ENCODE peak calls at places on chromosome X, in six cellular contexts. One of them, this sample, is unnamed.

GRCh38 chrX:37986893-37987292 is 19.5 kb upstream of the SYTL5 start:
- DNase-seq in HepG2: peak; percentile 10
- DNase-seq in A549: no peak
- DNase-seq in K562: no peak
- DNase-seq in GM12878: no peak
- DNase-seq in endothelial cell of umbilical vein: peak; percentile 1
- DNase-seq in this sample: no peak

GRCh38 chrX:38375888-38376287 is 23.5 kb downstream of the OTC start:
- DNase-seq in GM12878: no peak
- DNase-seq in A549: peak; percentile 11
- DNase-seq in HepG2: no peak
- DNase-seq in endothelial cell of umbilical vein: peak; percentile 12
- DNase-seq in K562: peak; percentile 4
- DNase-seq in this sample: peak; percentile 38

GRCh38 chrX:115531818-115532403 is 29.1 kb upstream of the PLS3 start:
- DNase-seq in HepG2: no peak
- DNase-seq in A549: peak; percentile 15
- DNase-seq in endothelial cell of umbilical vein: peak; percentile 85
- DNase-seq in GM12878: no peak
- DNase-seq in K562: no peak
- DNase-seq in this sample: no peak

GRCh38 chrX:1249101-1249887 is 19.3 kb upstream of the CSF2RA start:
- DNase-seq in endothelial cell of umbilical vein: no peak
- DNase-seq in HepG2: peak; percentile 13
- DNase-seq in GM12878: peak; percentile 19
- DNase-seq in A549: peak; percentile 60
- DNase-seq in K562: no peak
- DNase-seq in this sample: peak; percentile 96

GRCh38 chrX:35617836-35618235 is 180.3 kb upstream of the MAGEB16 start:
- DNase-seq in HepG2: no peak
- DNase-seq in A549: no peak
- DNase-seq in K562: no peak
- DNase-seq in GM12878: no peak
- DNase-seq in endothelial cell of umbilical vein: no peak
- DNase-seq in this sample: no peak

GRCh38 chrX:16573781-16574180 is 76.2 kb upstream of the S100G start:
- DNase-seq in endothelial cell of umbilical vein: no peak
- DNase-seq in HepG2: no peak
- DNase-seq in GM12878: no peak
- DNase-seq in K562: no peak
- DNase-seq in A549: no peak
- DNase-seq in this sample: no peak

GRCh38 chrX:153622661-153623309 is 23.8 kb upstream of the CCNQ start:
- DNase-seq in A549: no peak
- DNase-seq in HepG2: peak; percentile 88
- DNase-seq in GM12878: no peak
- DNase-seq in K562: no peak
- DNase-seq in endothelial cell of umbilical vein: no peak
- DNase-seq in this sample: no peak

GRCh38 chrX:6225307-6226052 is 3.2 kb downstream of the NLGN4X start:
- DNase-seq in endothelial cell of umbilical vein: no peak
- DNase-seq in K562: peak; percentile 4
- DNase-seq in A549: no peak
- DNase-seq in HepG2: no peak
- DNase-seq in GM12878: no peak
- DNase-seq in this sample: no peak

GRCh38 chrX:108795240-108795639 is 58.9 kb upstream of the IRS4 start:
- DNase-seq in A549: no peak
- DNase-seq in GM12878: no peak
- DNase-seq in K562: no peak
- DNase-seq in endothelial cell of umbilical vein: no peak
- DNase-seq in HepG2: no peak
- DNase-seq in this sample: no peak

GRCh38 chrX:81201692-81202412 is at the start of the genes HMGN5 and SH3BGRL:
- DNase-seq in GM12878: peak; percentile 57
- DNase-seq in endothelial cell of umbilical vein: peak; percentile 87
- DNase-seq in K562: peak; percentile 54
- DNase-seq in HepG2: peak; percentile 61
- DNase-seq in A549: peak; percentile 82
- DNase-seq in this sample: peak; percentile 88

GRCh38 chrX:70720721-70721120 is 187.8 kb downstream of the TEX11 start:
- DNase-seq in endothelial cell of umbilical vein: no peak
- DNase-seq in HepG2: no peak
- DNase-seq in A549: peak; percentile 5
- DNase-seq in GM12878: no peak
- DNase-seq in K562: no peak
- DNase-seq in this sample: no peak

GRCh38 chrX:109596015-109596414 is 29.0 kb downstream of the KCNE5 start:
- DNase-seq in endothelial cell of umbilical vein: no peak
- DNase-seq in GM12878: no peak
- DNase-seq in HepG2: no peak
- DNase-seq in A549: no peak
- DNase-seq in K562: no peak
- DNase-seq in this sample: no peak

GRCh38 chrX:98068210-98068609 is 1184.5 kb downstream of the RPA4 start:
- DNase-seq in endothelial cell of umbilical vein: no peak
- DNase-seq in A549: no peak
- DNase-seq in K562: no peak
- DNase-seq in HepG2: no peak
- DNase-seq in GM12878: no peak
- DNase-seq in this sample: no peak

GRCh38 chrX:16839224-16839851 is 30.8 kb downstream of the RBBP7 start:
- DNase-seq in HepG2: no peak
- DNase-seq in A549: no peak
- DNase-seq in GM12878: no peak
- DNase-seq in endothelial cell of umbilical vein: no peak
- DNase-seq in K562: no peak
- DNase-seq in this sample: no peak

GRCh38 chrX:136856527-136856926 is 24.0 kb downstream of the RBMX start:
- DNase-seq in A549: no peak
- DNase-seq in K562: no peak
- DNase-seq in HepG2: no peak
- DNase-seq in GM12878: peak; percentile 40
- DNase-seq in endothelial cell of umbilical vein: no peak
- DNase-seq in this sample: no peak

GRCh38 chrX:10726647-10727046 is 106.3 kb upstream of the MID1 start:
- DNase-seq in HepG2: no peak
- DNase-seq in A549: no peak
- DNase-seq in K562: no peak
- DNase-seq in GM12878: no peak
- DNase-seq in endothelial cell of umbilical vein: no peak
- DNase-seq in this sample: no peak

DNA sequence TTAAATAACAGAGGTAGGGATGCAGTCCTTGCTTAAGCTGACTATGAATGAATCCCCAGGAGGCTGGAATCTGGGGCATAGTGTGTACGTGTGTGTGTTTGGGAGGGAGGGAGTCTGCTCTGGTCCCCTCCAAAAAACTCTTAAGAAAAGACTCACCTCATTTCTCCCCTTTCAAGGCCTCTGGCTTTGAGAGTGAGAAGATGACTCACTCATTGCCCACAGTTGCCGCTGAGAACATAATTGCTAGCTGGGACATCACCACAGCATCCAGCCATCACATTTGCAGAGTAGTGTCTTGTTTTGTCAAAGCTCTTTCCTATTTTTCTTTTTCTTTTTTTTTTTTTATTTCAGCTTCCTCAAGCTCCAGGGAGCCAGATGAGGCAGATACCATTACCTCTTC is 61.7 kb upstream of the LAS1L start:
- DNase-seq in endothelial cell of umbilical vein: peak; percentile 54
- DNase-seq in A549: no peak
- DNase-seq in HepG2: no peak
- DNase-seq in K562: peak; percentile 13
- DNase-seq in GM12878: peak; percentile 43
- DNase-seq in this sample: peak; percentile 81
- TF ChIP-seq MYC in endothelial cell of umbilical vein: no peak
- TF ChIP-seq MYC in A549: no peak
- TF ChIP-seq MYC in HepG2: no peak
- TF ChIP-seq MYC in K562: no peak
- TF ChIP-seq MYC in GM12878: no peak
- TF ChIP-seq MYC in this sample: no peak

GRCh38 chrX:118853596-118853995 is 30.0 kb downstream of the ZCCHC12 start:
- DNase-seq in A549: no peak
- DNase-seq in GM12878: no peak
- DNase-seq in K562: no peak
- DNase-seq in HepG2: no peak
- DNase-seq in endothelial cell of umbilical vein: no peak
- DNase-seq in this sample: no peak

DNA sequence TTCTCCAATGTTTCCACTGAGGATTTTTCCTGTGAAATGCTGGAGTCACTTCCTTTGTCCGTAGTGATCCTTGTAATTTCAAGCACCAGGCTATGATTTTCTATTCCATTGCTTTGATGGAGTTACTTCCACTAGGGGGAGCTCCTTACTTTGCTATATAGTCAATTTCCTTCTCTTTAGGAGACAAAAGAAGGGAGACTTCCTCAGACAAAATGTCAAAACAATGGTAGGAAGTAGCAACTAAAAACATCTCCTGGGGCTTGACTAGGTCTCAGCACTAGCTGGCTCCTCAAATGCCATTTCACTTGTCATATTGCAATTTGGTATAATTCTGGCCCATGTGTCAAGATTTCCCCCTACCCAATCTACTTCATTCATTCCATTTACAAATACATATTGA is 24.1 kb downstream of the ZCCHC12 start:
- DNase-seq in HepG2: peak; percentile 34
- DNase-seq in A549: peak; percentile 49
- DNase-seq in endothelial cell of umbilical vein: peak; percentile 70
- DNase-seq in K562: peak; percentile 34
- DNase-seq in GM12878: no peak
- DNase-seq in this sample: peak; percentile 64
- TF ChIP-seq MYC in HepG2: no peak
- TF ChIP-seq MYC in A549: no peak
- TF ChIP-seq MYC in endothelial cell of umbilical vein: no peak
- TF ChIP-seq MYC in K562: no peak
- TF ChIP-seq MYC in GM12878: no peak
- TF ChIP-seq MYC in this sample: no peak

GRCh38 chrX:138709886-138710285 is 1.6 kb downstream of the FGF13 start:
- DNase-seq in K562: no peak
- DNase-seq in GM12878: no peak
- DNase-seq in HepG2: no peak
- DNase-seq in endothelial cell of umbilical vein: no peak
- DNase-seq in A549: no peak
- DNase-seq in this sample: no peak

GRCh38 chrX:138710311-138710791 is 1.2 kb downstream of the FGF13 start:
- DNase-seq in A549: peak; percentile 0
- DNase-seq in GM12878: no peak
- DNase-seq in HepG2: no peak
- DNase-seq in K562: no peak
- DNase-seq in endothelial cell of umbilical vein: no peak
- DNase-seq in this sample: no peak

GRCh38 chrX:138708268-138708667 is 3.2 kb downstream of the FGF13 start:
- DNase-seq in K562: no peak
- DNase-seq in A549: no peak
- DNase-seq in GM12878: no peak
- DNase-seq in endothelial cell of umbilical vein: no peak
- DNase-seq in HepG2: no peak
- DNase-seq in this sample: no peak

GRCh38 chrX:138710866-138711331 is 618 bp downstream of the FGF13 start:
- DNase-seq in HepG2: no peak
- DNase-seq in GM12878: no peak
- DNase-seq in A549: no peak
- DNase-seq in endothelial cell of umbilical vein: no peak
- DNase-seq in K562: no peak
- DNase-seq in this sample: no peak

DNA sequence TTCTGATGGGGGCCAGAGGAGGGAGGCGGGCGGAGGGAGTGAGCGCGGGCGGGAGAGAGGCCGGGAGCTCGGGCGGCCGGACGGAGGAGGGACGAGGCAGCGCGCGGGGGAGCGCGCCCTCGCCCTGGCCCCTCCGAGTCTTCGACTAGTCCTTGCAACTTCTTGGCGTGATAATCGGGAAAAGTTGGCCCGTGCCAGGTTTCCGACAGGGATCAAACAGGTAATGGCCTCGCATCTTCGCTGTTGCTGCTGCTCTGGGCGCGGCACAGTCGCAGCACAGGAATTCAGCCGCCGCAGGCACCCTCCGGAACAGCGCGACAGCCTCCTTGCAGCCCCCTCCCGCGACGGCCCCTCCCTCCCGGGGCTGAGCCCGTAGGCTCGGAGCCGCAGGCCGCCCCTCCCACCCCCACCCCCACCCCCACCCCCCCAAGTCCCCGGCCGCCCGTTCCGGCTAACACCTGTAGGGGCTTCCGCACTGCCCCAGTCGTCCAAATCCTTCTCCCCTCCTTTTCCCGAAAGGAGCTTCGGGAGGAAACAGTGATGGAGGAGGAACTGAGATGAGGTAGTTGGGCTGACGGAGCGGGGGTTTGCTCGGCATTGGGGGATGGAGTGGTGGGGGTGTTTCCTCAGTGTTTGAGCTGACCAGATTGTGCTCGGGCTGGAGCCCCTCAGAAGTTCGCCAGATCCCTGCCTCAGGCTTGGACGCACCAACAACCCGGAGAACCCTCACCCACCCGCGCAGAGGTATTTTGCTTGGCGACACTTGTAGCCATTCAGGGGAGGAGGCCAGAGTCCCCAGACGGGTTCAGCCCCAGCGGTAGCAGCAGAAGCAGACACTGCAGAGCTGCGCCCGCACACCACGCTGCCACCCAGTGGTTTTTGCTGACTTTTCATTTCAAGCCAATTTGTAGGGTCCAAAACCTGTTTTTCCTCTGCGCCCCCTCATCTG is at the start of gene FGF13:
- DNase-seq in GM12878: no peak
- DNase-seq in HepG2: peak; percentile 0
- DNase-seq in K562: no peak
- DNase-seq in A549: peak; percentile 24
- DNase-seq in endothelial cell of umbilical vein: no peak
- DNase-seq in this sample: peak; percentile 12
- TF ChIP-seq MYC in GM12878: no peak
- TF ChIP-seq MYC in HepG2: no peak
- TF ChIP-seq MYC in K562: no peak
- TF ChIP-seq MYC in A549: no peak
- TF ChIP-seq MYC in endothelial cell of umbilical vein: no peak
- TF ChIP-seq MYC in this sample: no peak

GRCh38 chrX:13093489-13094140 is 49.2 kb upstream of the FAM9C start:
- DNase-seq in endothelial cell of umbilical vein: peak; percentile 31
- DNase-seq in HepG2: no peak
- DNase-seq in GM12878: no peak
- DNase-seq in A549: no peak
- DNase-seq in K562: no peak
- DNase-seq in this sample: no peak

GRCh38 chrX:13090261-13091110 is 46.1 kb upstream of the FAM9C start:
- DNase-seq in A549: no peak
- DNase-seq in K562: peak; percentile 9
- DNase-seq in endothelial cell of umbilical vein: peak; percentile 87
- DNase-seq in HepG2: peak; percentile 67
- DNase-seq in GM12878: no peak
- DNase-seq in this sample: peak; percentile 88

GRCh38 chrX:13091111-13091765 is 46.8 kb upstream of the FAM9C start:
- DNase-seq in GM12878: peak; percentile 75
- DNase-seq in A549: no peak
- DNase-seq in K562: no peak
- DNase-seq in endothelial cell of umbilical vein: no peak
- DNase-seq in HepG2: no peak
- DNase-seq in this sample: peak; percentile 90

GRCh38 chrX:13094374-13094773 is 50.0 kb upstream of the FAM9C start:
- DNase-seq in GM12878: no peak
- DNase-seq in HepG2: no peak
- DNase-seq in A549: no peak
- DNase-seq in K562: no peak
- DNase-seq in endothelial cell of umbilical vein: peak; percentile 50
- DNase-seq in this sample: no peak

GRCh38 chrX:13092455-13092941 is 48.1 kb upstream of the FAM9C start:
- DNase-seq in K562: no peak
- DNase-seq in HepG2: no peak
- DNase-seq in GM12878: peak; percentile 95
- DNase-seq in endothelial cell of umbilical vein: no peak
- DNase-seq in A549: no peak
- DNase-seq in this sample: peak; percentile 93
- TF ChIP-seq MYC in K562: no peak
- TF ChIP-seq MYC in HepG2: no peak
- TF ChIP-seq MYC in GM12878: no peak
- TF ChIP-seq MYC in endothelial cell of umbilical vein: no peak
- TF ChIP-seq MYC in A549: no peak
- TF ChIP-seq MYC in this sample: peak; percentile 67

This sample was measured in NB4.